ENCODE peak calls at places on chromosome 16, in six cellular contexts. G is SK-N-SH, Z is H1, N is GM12878, W is K562, S is HepG2. K is an unnamed sample.

GRCh38 chr16:89828199-89828869 is at the start of gene SPIRE2:
- DNase-seq in Z (no peak), G (peak), W (peak), N (no peak), S (no peak), K (peak)

GRCh38 chr16:16830973-16831372 is 452.0 kb downstream of the NPIPA7 start:
- DNase-seq in W (no peak), S (no peak), N (no peak), Z (no peak), G (no peak), K (no peak)

GRCh38 chr16:29674188-29674587 is 4.8 kb upstream of the QPRT start:
- DNase-seq in S (no peak), Z (no peak), W (peak), G (no peak), N (no peak), K (peak)

GRCh38 chr16:22705799-22706198 is 108.2 kb upstream of the HS3ST2 start:
- DNase-seq in W (no peak), G (no peak), S (no peak), N (no peak), Z (no peak), K (no peak)

GRCh38 chr16:17591655-17592405 is 121.1 kb upstream of the XYLT1 start:
- DNase-seq in Z (no peak), G (peak), N (no peak), S (no peak), W (peak), K (no peak)

GRCh38 chr16:78871241-78871640 is 729.3 kb downstream of the MAF start:
- DNase-seq in Z (no peak), N (no peak), G (no peak), W (no peak), S (no peak), K (no peak)

GRCh38 chr16:56281256-56281805 is 90.0 kb downstream of the GNAO1 start:
- DNase-seq in G (peak), W (peak), Z (peak), S (peak), N (no peak), K (no peak)

GRCh38 chr16:17070882-17071592 is 399.7 kb downstream of the XYLT1 start:
- DNase-seq in G (no peak), S (no peak), N (peak), W (peak), Z (no peak), K (peak)

GRCh38 chr16:23257682-23258081 is 44.4 kb upstream of the SCNN1B start:
- DNase-seq in W (no peak), S (no peak), N (no peak), G (no peak), Z (no peak), K (no peak)

GRCh38 chr16:53132406-53132805 is 77.6 kb downstream of the CHD9 start:
- DNase-seq in N (no peak), S (no peak), G (no peak), W (no peak), Z (no peak), K (no peak)

GRCh38 chr16:88856122-88856827 is 472 bp downstream of the GALNS start:
- DNase-seq in W (peak), S (no peak), N (no peak), G (no peak), Z (no peak), K (peak)

GRCh38 chr16:73196670-73197069 is 148.7 kb upstream of the ZFHX3 start:
- DNase-seq in N (peak), G (peak), S (peak), Z (peak), W (peak), K (peak)

GRCh38 chr16:69329369-69330285 is 761 bp downstream of the PDF start:
- DNase-seq in W (peak), Z (no peak), N (no peak), S (no peak), G (peak), K (no peak)

DNA sequence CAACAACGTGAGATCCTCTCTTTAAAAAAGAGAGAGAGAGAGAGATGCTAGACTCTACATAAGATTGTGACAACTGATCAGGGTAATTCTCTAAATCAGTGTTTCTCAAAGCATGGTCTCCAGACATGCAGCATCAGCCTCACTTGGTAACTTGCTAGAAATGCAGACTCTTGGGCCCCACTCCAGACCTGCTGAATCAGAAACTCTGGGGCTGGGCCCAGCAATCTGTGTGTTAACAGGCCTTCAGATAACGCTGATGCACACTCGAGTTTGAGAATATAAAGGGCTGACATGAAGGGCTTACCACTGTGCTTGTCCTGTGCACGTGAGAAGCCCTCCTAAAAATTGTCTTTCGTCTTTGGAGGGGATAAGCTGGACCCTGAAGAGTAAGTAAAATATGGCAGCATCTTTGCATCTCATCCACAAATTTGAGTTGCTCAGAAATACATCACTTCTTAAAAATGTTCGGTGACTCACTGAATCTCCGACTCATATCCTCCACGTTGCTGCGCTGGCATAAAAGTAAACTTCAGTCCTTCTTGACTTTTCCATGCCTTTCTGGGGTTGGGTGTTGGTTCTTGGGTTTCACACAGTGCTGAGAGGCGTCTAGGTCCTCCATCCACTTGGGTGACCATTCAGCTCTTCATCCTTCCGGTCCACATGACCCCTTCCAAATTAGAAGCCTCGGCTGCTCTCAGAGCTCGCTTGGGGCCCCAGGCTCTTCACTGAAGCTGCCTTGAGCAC is 26.1 kb upstream of the KDM8 start:
- DNase-seq in W (no peak), Z (no peak), N (no peak), G (no peak), S (no peak), K (no peak)
- TF ChIP-seq GABPA in W (no peak), Z (no peak), N (no peak), G (no peak), S (no peak), K (no peak)

GRCh38 chr16:68147438-68147837 is 62.3 kb downstream of the NFATC3 start:
- DNase-seq in G (no peak), Z (no peak), S (no peak), N (no peak), W (no peak), K (no peak)
- H3K27ac ChIP-seq in G (no peak), Z (no peak), S (peak), N (no peak), W (no peak), K (no peak)

DNA sequence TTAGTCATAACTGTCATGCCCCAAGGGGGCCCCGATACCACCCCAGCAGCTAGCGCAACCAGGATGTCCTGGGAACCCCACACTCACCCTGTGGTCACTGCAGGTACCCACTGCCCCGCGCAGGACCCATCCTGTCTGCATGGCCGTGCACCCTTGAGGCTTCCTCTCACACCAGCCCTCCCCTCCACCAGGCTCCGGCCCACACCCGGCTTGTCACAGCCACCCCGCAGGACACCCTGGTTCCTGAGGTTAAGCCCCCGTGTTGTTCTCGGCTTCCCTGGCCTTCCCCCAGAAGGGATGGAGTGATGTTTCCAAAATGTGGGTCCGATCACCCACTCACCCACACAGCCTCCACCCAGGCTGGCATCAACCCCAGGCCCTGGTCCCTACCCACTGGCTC is 7.5 kb downstream of the DNASE1L2 start:
- DNase-seq in Z (no peak), N (no peak), G (peak), S (no peak), W (no peak), K (no peak)
- TF ChIP-seq GABPA in Z (no peak), N (no peak), G (no peak), S (no peak), W (no peak), K (no peak)

GRCh38 chr16:82037251-82037650 is 2.2 kb downstream of the HSD17B2 start:
- DNase-seq in G (no peak), N (no peak), W (no peak), S (no peak), Z (no peak), K (no peak)

GRCh38 chr16:82034981-82035612 is at the start of gene HSD17B2:
- DNase-seq in Z (no peak), G (no peak), W (no peak), N (no peak), S (peak), K (no peak)

GRCh38 chr16:82033006-82033405 is 2.0 kb upstream of the HSD17B2 start:
- DNase-seq in S (no peak), G (no peak), W (no peak), N (no peak), Z (no peak), K (no peak)

GRCh38 chr16:82031116-82032084 is 3.7 kb upstream of the HSD17B2 start:
- DNase-seq in S (peak), N (no peak), G (peak), W (peak), Z (no peak), K (no peak)

GRCh38 chr16:82033683-82034300 is 1.3 kb upstream of the HSD17B2 start:
- DNase-seq in N (no peak), W (no peak), Z (no peak), S (no peak), G (no peak), K (no peak)
- H3K27ac ChIP-seq in N (no peak), W (no peak), Z (no peak), S (no peak), G (no peak), K (no peak)

GRCh38 chr16:27408012-27408601 is 6.1 kb downstream of the IL21R start:
- DNase-seq in G (no peak), S (peak), Z (no peak), W (no peak), N (peak), K (no peak)
- TF ChIP-seq GABPA in G (no peak), S (no peak), Z (no peak), W (no peak), N (no peak), K (no peak)

GRCh38 chr16:19135201-19135838 is 21.6 kb downstream of the ITPRIPL2 start:
- DNase-seq in G (no peak), N (no peak), S (no peak), Z (no peak), W (no peak), K (no peak)
- H3K27ac ChIP-seq in G (no peak), N (no peak), S (no peak), Z (no peak), W (no peak), K (no peak)

DNA sequence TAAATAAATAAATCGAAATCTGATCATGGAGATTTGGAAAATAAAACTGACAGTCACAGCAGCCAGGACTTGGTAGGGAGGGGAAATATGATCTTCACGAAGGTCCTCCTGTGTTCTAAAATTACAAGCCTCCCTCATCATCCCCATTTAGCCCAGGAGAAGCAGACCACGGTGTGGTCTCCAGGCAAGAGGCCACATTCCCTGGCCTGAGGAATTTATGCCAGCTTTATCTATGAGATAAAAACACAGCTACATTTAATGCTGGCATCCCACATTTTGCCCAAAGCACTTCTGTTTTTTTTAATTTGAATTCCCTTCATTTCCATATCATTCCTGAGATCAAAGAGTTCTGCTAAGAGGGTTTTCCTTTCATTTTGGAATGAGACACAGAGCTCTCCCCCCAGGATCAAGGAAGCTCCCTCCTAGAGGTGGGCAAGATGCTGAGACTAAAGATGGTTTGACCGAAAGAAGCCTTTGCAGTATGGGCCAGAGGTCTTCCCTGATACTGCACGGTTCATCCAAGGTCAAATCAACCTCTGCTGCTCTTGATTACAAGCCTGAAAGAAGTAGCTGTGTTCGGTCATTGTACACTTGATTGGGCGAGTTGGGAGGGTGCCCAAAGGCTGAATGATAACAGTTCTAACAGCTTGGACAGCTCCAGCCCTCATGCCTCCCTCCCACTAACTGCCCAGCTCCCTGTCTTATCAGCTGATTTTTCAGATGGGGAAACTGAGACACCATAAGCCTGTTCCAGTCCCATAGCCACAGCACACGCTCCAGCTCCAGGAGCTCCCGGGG is 43.0 kb downstream of the ABCC12 start:
- DNase-seq in N (no peak), Z (no peak), G (peak), S (no peak), W (no peak), K (no peak)
- TF ChIP-seq GABPA in N (no peak), Z (no peak), G (no peak), S (no peak), W (no peak), K (no peak)

K was measured in HL-60.